ENCODE peak calls at places on chromosome 4, in five cellular contexts. C is A549; Q is CD8-positive, alpha-beta T cell; H is thoracic aorta; B is SK-N-SH. Z is an unnamed sample. For H3K4me1, the result is how much of the 10 kb centered on the place peaks cover.

GRCh38 chr4:88533937-88534750 is 10.6 kb upstream of the PYURF start:
- DNase-seq in C (no peak), H (no peak), B (no peak), Q (no peak), Z (no peak)

GRCh38 chr4:15118281-15118680 is 116.0 kb downstream of the CPEB2 start:
- DNase-seq in H (no peak), B (no peak), C (peak), Q (no peak), Z (no peak)

GRCh38 chr4:188031751-188032150 is 36.2 kb downstream of the ZFP42 start:
- DNase-seq in H (no peak), Q (no peak), C (no peak), B (no peak), Z (no peak)

GRCh38 chr4:88333741-88334405 is 44.8 kb upstream of the HERC6 start:
- DNase-seq in H (no peak), Q (no peak), C (no peak), B (no peak), Z (no peak)

GRCh38 chr4:79653871-79654270 is 245.8 kb upstream of the GK2 start:
- DNase-seq in H (no peak), Q (no peak), C (no peak), B (no peak), Z (no peak)

GRCh38 chr4:73608677-73609594 is 11.3 kb downstream of the RASSF6 start:
- DNase-seq in Q (no peak), C (peak), H (no peak), B (no peak), Z (no peak)

GRCh38 chr4:81605278-81605677 is 133.6 kb upstream of the RASGEF1B start:
- DNase-seq in C (no peak), B (no peak), H (no peak), Q (no peak), Z (no peak)

GRCh38 chr4:7129871-7130609 is 62.2 kb upstream of the GRPEL1 start:
- DNase-seq in B (no peak), H (no peak), Q (no peak), C (no peak), Z (no peak)

GRCh38 chr4:11548529-11549176 is 120.0 kb upstream of the HS3ST1 start:
- DNase-seq in H (no peak), Q (no peak), C (peak), B (no peak), Z (peak)

GRCh38 chr4:86872135-86872534 is 20.1 kb downstream of the C4orf36 start:
- DNase-seq in H (no peak), Q (no peak), B (no peak), C (no peak), Z (no peak)

GRCh38 chr4:137533855-137534254 is 1.6 kb upstream of the PCDH18 start:
- DNase-seq in B (no peak), H (no peak), C (no peak), Q (no peak), Z (no peak)

GRCh38 chr4:137531121-137531520 is 1.2 kb downstream of the PCDH18 start:
- DNase-seq in B (peak), Q (no peak), C (no peak), H (no peak), Z (peak)

GRCh38 chr4:137532869-137533236 is 559 bp upstream of the PCDH18 start:
- DNase-seq in H (no peak), C (no peak), Q (no peak), B (no peak), Z (no peak)

GRCh38 chr4:137530176-137530575 is 2.1 kb downstream of the PCDH18 start:
- DNase-seq in C (no peak), Q (no peak), H (no peak), B (no peak), Z (no peak)

GRCh38 chr4:137531951-137532868 is at the start of gene PCDH18:
- DNase-seq in H (peak), Q (no peak), B (peak), C (no peak), Z (peak)
- H3K4me3 ChIP-seq in H (peak), Q (peak), B (peak), C (peak), Z (peak)

GRCh38 chr4:144494280-144494679 is 151.7 kb upstream of the HHIP start:
- DNase-seq in C (no peak), B (no peak), H (no peak), Q (no peak), Z (no peak)
- H3K27ac ChIP-seq in C (no peak), B (no peak), H (no peak), Q (no peak), Z (peak)

GRCh38 chr4:98609946-98610345 is 48.5 kb downstream of the TSPAN5 start:
- DNase-seq in B (no peak), Q (no peak), C (no peak), H (no peak), Z (no peak)

GRCh38 chr4:98605216-98605615 is 53.2 kb downstream of the TSPAN5 start:
- DNase-seq in B (no peak), Q (no peak), H (no peak), C (no peak), Z (no peak)

GRCh38 chr4:98606879-98607278 is 51.5 kb downstream of the TSPAN5 start:
- DNase-seq in C (no peak), B (no peak), H (no peak), Q (no peak), Z (no peak)

GRCh38 chr4:98610926-98611325 is 47.5 kb downstream of the TSPAN5 start:
- DNase-seq in H (no peak), B (no peak), C (no peak), Q (no peak), Z (no peak)

GRCh38 chr4:98608343-98608742 is 50.1 kb downstream of the TSPAN5 start:
- DNase-seq in C (no peak), Q (no peak), H (no peak), B (peak), Z (no peak)
- H3K4me1 ChIP-seq in C (under half), Q (under half), H (under half), B (under half), Z (under half)

GRCh38 chr4:76585897-76586360 is 150.9 kb downstream of the SHROOM3 start:
- DNase-seq in C (peak), B (no peak), Q (peak), H (peak), Z (no peak)
- H3K4me3 ChIP-seq in C (peak), B (no peak), Q (no peak), H (peak), Z (peak)

DNA sequence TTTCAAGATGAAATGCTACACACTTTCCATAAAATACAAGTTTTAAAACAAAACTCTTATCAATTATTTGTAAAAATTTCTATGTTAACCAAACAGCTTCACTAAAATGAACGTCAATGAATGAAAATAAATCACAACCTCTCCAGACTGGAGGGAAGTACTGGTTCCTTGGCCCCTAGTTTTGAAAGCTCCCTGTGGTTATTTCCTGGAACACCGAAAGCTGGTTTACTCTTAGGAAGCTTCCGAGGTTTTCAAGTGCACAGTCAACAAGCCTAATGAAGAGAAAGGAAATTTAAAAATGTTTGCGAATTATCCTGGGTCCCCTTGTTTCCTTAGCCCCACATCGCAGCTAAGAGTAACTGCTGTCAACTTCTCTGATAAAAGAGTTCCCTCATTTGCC is 191.1 kb upstream of the TTC29 start:
- DNase-seq in Q (no peak), H (no peak), B (no peak), C (no peak), Z (no peak)
- H3K27ac ChIP-seq in Q (no peak), H (no peak), B (no peak), C (no peak), Z (no peak)

GRCh38 chr4:40193018-40193571 is 3.7 kb upstream of the RHOH start:
- DNase-seq in Q (peak), C (no peak), H (no peak), B (no peak), Z (no peak)

GRCh38 chr4:40196260-40196659 is 571 bp upstream of the RHOH start:
- DNase-seq in B (no peak), Q (no peak), C (no peak), H (no peak), Z (no peak)

GRCh38 chr4:40195182-40196177 is 1.4 kb upstream of the RHOH start:
- DNase-seq in Q (no peak), H (no peak), B (no peak), C (no peak), Z (no peak)

GRCh38 chr4:40193578-40193977 is 3.3 kb upstream of the RHOH start:
- DNase-seq in C (no peak), Q (no peak), H (no peak), B (no peak), Z (no peak)

DNA sequence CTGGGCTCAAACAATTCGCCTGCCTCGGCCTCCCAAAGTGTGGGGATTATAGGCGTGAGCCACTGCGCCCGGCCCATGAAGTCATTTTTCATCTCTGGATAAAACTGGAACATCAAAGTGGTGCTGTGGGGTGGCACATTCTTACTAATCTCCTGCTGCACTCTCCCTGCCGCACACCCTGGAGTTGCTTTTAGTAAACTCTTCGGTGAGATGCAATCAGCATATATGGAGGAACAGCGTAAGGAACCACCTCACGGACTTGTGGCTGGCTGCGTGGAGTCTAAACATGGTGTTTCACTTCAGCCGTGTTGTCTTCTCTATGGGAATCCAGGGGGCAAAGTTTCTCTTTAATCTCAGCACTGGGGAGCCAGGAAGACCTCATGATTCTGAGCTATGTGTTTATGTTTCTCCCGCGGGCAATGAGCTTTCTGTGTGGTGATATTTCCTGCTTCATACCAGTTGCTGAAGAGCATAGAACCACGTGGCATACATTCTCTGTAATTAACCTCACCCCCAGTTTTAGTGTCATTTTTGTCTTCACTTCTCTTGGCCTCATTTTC is 2.1 kb upstream of the RHOH start:
- DNase-seq in C (no peak), Q (peak), H (no peak), B (peak), Z (peak)
- H3K4me1 ChIP-seq in C (under half), Q (under half), H (under half), B (under half), Z (under half)

DNA sequence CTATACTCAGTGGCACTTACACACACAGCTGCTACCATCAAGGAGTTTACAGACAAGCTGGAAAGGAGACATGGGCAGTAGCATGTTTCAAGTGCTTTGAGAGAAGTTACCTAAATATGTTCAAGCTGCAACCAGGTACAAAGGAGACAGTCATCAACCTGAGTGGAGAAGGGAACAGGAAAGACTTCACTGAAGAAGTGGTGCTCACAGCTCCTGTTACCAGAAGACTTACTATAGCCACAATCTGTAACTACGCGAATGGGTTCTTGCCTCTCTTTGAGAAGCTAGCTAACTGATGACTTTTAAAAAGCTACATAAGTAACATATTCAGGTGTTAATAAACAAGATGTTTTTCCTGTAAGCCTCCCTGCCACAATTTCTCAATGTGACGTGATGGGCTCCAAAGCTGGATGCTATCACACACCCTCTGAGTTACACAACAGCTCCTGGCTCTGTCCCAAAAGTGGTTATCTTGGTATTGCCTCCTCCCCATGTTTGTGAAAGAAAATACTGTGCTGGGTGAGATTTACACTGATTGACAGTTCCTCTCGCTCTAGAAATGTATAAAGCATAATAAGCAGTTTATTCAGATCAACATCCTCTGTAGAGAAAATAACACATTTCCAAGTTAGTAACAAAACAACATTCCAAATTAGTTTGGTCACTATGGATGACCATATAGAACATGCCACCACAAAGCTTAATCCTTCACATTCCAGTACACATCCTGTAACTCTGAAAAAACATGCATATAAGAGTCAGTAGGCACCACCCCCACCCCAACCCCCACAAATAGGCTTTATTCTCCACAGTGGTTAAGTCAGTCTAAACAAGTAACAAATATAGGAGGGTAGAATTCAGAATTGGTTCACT is 81.8 kb downstream of the FRYL start:
- DNase-seq in H (no peak), B (no peak), Q (no peak), C (peak), Z (peak)
- H3K4me3 ChIP-seq in H (no peak), B (no peak), Q (no peak), C (peak), Z (no peak)

DNA sequence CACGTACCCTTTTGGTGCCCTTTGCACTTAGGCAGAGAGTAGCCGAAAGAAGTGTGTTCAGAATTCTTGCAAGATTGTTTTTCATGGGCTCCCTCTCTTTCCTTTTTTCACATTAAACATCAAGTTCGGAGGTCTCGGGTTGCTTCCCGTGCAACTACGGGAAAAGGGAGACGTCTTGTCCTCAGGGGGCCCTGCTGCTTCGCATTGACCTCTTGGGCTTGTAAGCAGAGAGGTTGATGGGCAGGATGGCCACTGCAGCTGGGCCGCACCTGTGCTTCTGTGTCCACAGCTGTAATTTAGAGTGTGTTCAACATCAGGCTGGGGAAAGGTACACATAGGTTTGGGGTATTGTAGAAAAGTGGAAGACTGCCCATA is 109.7 kb downstream of the SPRY1 start:
- DNase-seq in H (no peak), B (no peak), C (no peak), Q (no peak), Z (peak)
- H3K27ac ChIP-seq in H (no peak), B (no peak), C (peak), Q (no peak), Z (peak)

DNA sequence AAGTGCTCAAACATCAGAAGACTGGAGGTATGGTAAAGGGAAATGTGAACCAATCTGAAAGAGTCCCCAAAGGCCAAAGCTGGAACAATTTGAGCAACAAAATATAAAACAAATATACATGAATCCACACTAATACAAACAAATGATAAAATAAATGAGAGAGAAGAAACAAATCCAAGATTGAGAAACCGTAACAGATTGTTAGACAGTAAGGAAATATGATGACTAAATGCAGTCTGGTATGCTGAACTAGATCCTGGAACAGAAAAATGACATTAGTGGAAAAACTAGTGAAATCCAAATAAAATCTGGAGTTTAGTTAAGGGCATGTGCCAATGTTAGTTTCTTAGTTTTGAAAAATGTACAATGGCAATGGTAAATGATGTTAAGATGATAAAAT is 15.9 kb downstream of the PPA2 start:
- DNase-seq in Q (no peak), H (no peak), B (no peak), C (no peak), Z (no peak)
- H3K4me1 ChIP-seq in Q (under half), H (under half), B (under half), C (under half), Z (under half)

DNA sequence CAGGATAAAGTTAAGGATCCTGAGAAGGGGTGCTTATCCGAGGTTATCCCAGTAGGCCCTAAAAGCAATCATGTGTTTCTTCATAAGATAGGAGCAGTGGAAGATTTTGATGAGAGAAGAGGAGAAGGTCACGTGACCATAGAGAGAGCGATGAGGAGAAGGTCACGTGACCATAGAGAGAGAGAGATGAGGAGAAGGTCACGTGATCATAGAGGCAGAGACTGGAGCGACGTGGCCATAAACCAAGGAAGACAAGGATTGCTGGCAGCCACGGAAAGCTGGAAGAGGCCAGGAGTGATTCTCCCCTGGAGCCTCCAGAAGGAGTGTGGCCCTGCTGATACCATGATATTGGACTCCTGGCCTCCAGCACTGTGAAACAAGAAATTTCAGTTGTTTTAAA is 38.4 kb upstream of the ZNF518B start:
- DNase-seq in H (no peak), C (no peak), Q (no peak), B (no peak), Z (no peak)
- H3K4me3 ChIP-seq in H (no peak), C (no peak), Q (no peak), B (no peak), Z (no peak)

Z was measured in SJCRH30.